ENCODE peak calls at places on chromosomes 6 and 20, in five cellular contexts. R is sigmoid colon, O is uterus, F is stomach, E is adrenal gland. D is an unnamed sample.

GRCh38 chr6:155013457-155013876 is 18.4 kb downstream of the TIAM2 start:
- DNase-seq in R (no peak), O (no peak), F (no peak), E (no peak), D (no peak)

GRCh38 chr20:56417911-56418310 is 5.9 kb downstream of the CASS4 start:
- DNase-seq in R (no peak), O (no peak), F (no peak), E (no peak), D (no peak)

GRCh38 chr6:49978332-49979226 is 9.2 kb upstream of the DEFB113 start:
- DNase-seq in R (no peak), O (no peak), F (no peak), E (no peak), D (no peak)

GRCh38 chr6:14738497-14738896 is 507.4 kb upstream of the JARID2 start:
- DNase-seq in R (no peak), O (no peak), F (no peak), E (no peak), D (no peak)

GRCh38 chr20:58044286-58044685 is 184.2 kb downstream of the ANKRD60 start:
- DNase-seq in R (no peak), O (no peak), F (no peak), E (no peak), D (no peak)

GRCh38 chr6:122869437-122870024 is 80.5 kb downstream of the SMPDL3A start:
- DNase-seq in R (no peak), O (peak; percentile 14), F (peak; percentile 39), E (peak; percentile 37), D (no peak)

GRCh38 chr6:28712982-28713381 is 187.3 kb downstream of the GPX5 start:
- DNase-seq in R (no peak), O (no peak), F (no peak), E (no peak), D (no peak)

GRCh38 chr20:61986762-61987321 is 78.8 kb downstream of the TAF4 start:
- DNase-seq in R (no peak), O (no peak), F (no peak), E (no peak), D (no peak)

GRCh38 chr20:47740225-47741184 is 44.8 kb downstream of the SULF2 start:
- DNase-seq in R (peak; percentile 72), O (no peak), F (no peak), E (no peak), D (peak; percentile 33)

GRCh38 chr20:7843613-7844012 is 96.6 kb downstream of the HAO1 start:
- DNase-seq in R (peak; percentile 75), O (peak; percentile 56), F (no peak), E (no peak), D (peak; percentile 64)

GRCh38 chr6:3654898-3655297 is 96.6 kb downstream of the PXDC1 start:
- DNase-seq in R (no peak), O (no peak), F (no peak), E (no peak), D (no peak)

GRCh38 chr6:155301867-155302266 is 12.4 kb downstream of the TFB1M start:
- DNase-seq in R (no peak), O (no peak), F (no peak), E (no peak), D (no peak)

GRCh38 chr6:13553646-13554045 is 20.8 kb upstream of the SIRT5 start:
- DNase-seq in R (no peak), O (no peak), F (no peak), E (no peak), D (no peak)

GRCh38 chr6:20463396-20463795 is 61.7 kb downstream of the E2F3 start:
- DNase-seq in R (no peak), O (no peak), F (no peak), E (no peak), D (no peak)

GRCh38 chr20:25453035-25453810 is 45.8 kb downstream of the GINS1 start:
- DNase-seq in R (no peak), O (no peak), F (peak; percentile 21), E (no peak), D (no peak)

GRCh38 chr20:32201977-32202363 is 5.6 kb downstream of the PLAGL2 start:
- DNase-seq in R (no peak), O (no peak), F (no peak), E (no peak), D (no peak)

GRCh38 chr20:31803552-31804291 is 15.4 kb upstream of the MYLK2 start:
- DNase-seq in R (no peak), O (no peak), F (no peak), E (no peak), D (no peak)

GRCh38 chr6:18997375-18997826 is 610.3 kb downstream of the RNF144B start:
- DNase-seq in R (no peak), O (no peak), F (no peak), E (no peak), D (no peak)

GRCh38 chr6:129475477-129476247 is 234.3 kb downstream of the ARHGAP18 start:
- DNase-seq in R (no peak), O (no peak), F (no peak), E (no peak), D (no peak)

GRCh38 chr6:12331951-12332749 is 42.0 kb downstream of the EDN1 start:
- DNase-seq in R (no peak), O (no peak), F (peak; percentile 64), E (no peak), D (no peak)

GRCh38 chr6:9620263-9620662 is 794.6 kb downstream of the TFAP2A start:
- DNase-seq in R (no peak), O (no peak), F (no peak), E (no peak), D (no peak)

GRCh38 chr6:47844881-47845280 is 63.0 kb downstream of the OPN5 start:
- DNase-seq in R (no peak), O (no peak), F (no peak), E (no peak), D (no peak)

GRCh38 chr6:148867851-148868250 is 121.0 kb downstream of the UST start:
- DNase-seq in R (no peak), O (no peak), F (no peak), E (no peak), D (no peak)

GRCh38 chr6:157539900-157540752 is 159.1 kb downstream of the ZDHHC14 start:
- DNase-seq in R (no peak), O (no peak), F (no peak), E (no peak), D (no peak)

GRCh38 chr20:30598460-30599230 is 658.8 kb upstream of the DEFB115 start:
- DNase-seq in R (no peak), O (no peak), F (no peak), E (no peak), D (no peak)

GRCh38 chr6:39362487-39362865 is 40.0 kb upstream of the KCNK16 start:
- DNase-seq in R (no peak), O (no peak), F (no peak), E (peak; percentile 68), D (no peak)

GRCh38 chr20:19889011-19889953 is 127.9 kb upstream of the NAA20 start:
- DNase-seq in R (peak; percentile 77), O (peak; percentile 37), F (no peak), E (peak; percentile 54), D (no peak)

GRCh38 chr6:44006872-44007303 is 120.4 kb downstream of the MRPL14 start:
- DNase-seq in R (no peak), O (no peak), F (no peak), E (no peak), D (no peak)

GRCh38 chr6:44004136-44004535 is 123.1 kb downstream of the MRPL14 start:
- DNase-seq in R (no peak), O (no peak), F (no peak), E (no peak), D (no peak)

GRCh38 chr6:44006123-44006871 is 121.0 kb downstream of the MRPL14 start:
- DNase-seq in R (no peak), O (no peak), F (no peak), E (no peak), D (no peak)

GRCh38 chr6:44004625-44005506 is 122.4 kb downstream of the MRPL14 start:
- DNase-seq in R (no peak), O (no peak), F (no peak), E (peak; percentile 57), D (no peak)

GRCh38 chr6:44005507-44005903 is 121.7 kb downstream of the MRPL14 start:
- DNase-seq in R (no peak), O (no peak), F (no peak), E (no peak), D (no peak)
- H3K27ac ChIP-seq in R (no peak overlapping the region), O (no peak overlapping the region), F (no peak overlapping the region), E (peak overlapping the region; percentile 40), D (no peak overlapping the region)

GRCh38 chr6:31711233-31711632 is 3.9 kb upstream of the LY6G6D start:
- DNase-seq in R (no peak), O (no peak), F (no peak), E (no peak), D (no peak)
- TF ChIP-seq POLR2A in R (no peak), O (no peak), F (no peak), E (no peak), D (no peak)

DNA sequence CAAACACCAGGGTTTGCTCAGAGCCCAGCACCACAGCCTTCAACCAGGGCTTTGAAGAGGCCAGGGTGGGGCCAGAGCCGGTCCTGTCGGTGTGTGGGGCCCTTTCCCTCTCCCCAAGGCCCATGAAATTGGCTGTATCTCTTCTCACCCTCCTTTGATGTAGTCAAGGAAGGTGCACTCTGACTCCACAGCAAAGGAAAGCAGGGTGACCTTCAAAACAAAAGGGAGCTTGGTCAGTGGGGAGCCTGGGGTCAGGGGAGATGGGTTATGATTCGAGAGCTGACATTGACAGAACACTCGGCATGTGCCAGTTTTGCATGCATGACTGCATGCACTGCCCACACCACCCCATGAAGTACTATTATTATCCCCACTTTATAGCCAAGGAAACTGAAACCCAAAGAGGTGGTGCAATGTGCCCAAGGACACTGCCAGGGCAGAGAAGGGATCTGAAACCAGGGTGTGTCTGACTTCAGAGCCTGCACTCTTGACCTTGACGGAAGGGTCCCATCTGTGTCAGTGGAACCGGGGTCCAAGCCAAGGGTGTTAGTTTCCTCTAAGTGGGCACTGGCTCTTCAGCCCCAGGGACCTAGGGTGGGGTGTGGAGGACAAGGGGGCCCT is 55.4 kb downstream of the RAB44 start:
- DNase-seq in R (no peak), O (no peak), F (no peak), E (no peak), D (no peak)
- H3K27ac ChIP-seq in R (no peak overlapping the region), O (no peak overlapping the region), F (peak overlapping the region; percentile 62), E (no peak overlapping the region), D (no peak overlapping the region)

GRCh38 chr6:42142118-42142835 is at the start of gene C6orf132:
- DNase-seq in R (no peak), O (peak; percentile 34), F (peak; percentile 91), E (peak; percentile 38), D (no peak)
- TF ChIP-seq POLR2A in R (peak; percentile 50), O (no peak), F (no peak), E (no peak), D (no peak)